ENCODE peak calls at places on chromosomes 13 and 19, in four cellular contexts. N is psoas muscle; K is neural progenitor cell; B is effector memory CD4-positive, alpha-beta T cell. C is an unnamed sample.
A peak's percentile ranks its signal among the peaks of the same experiment; 100 is the strongest.

GRCh38 chr13:100544866-100545683 is 43.5 kb downstream of the GGACT start:
- DNase-seq in N (peak; percentile 61), K (no peak), B (no peak), C (peak; percentile 45)

GRCh38 chr13:72983085-72983768 is 75.6 kb upstream of the KLF5 start:
- DNase-seq in N (no peak), K (no peak), B (no peak), C (no peak)

GRCh38 chr13:113421673-113422270 is 31.5 kb downstream of the ADPRHL1 start:
- DNase-seq in N (no peak), K (no peak), B (no peak), C (no peak)

GRCh38 chr19:49430678-49431329 is 5.6 kb downstream of the GFY start:
- DNase-seq in N (no peak), K (peak; percentile 38), B (no peak), C (no peak)

GRCh38 chr19:17005000-17005399 is 21.6 kb downstream of the CPAMD8 start:
- DNase-seq in N (no peak), K (no peak), B (no peak), C (peak; percentile 51)

GRCh38 chr13:114035583-114036501 is 62.0 kb upstream of the C13orf46 start:
- DNase-seq in N (peak; percentile 51), K (peak; percentile 51), B (no peak), C (no peak)

GRCh38 chr13:79867248-79867647 is 386.3 kb downstream of the NDFIP2 start:
- DNase-seq in N (no peak), K (no peak), B (no peak), C (no peak)

GRCh38 chr13:24124789-24125476 is 35.6 kb upstream of the SPATA13 start:
- DNase-seq in N (no peak), K (peak; percentile 12), B (no peak), C (no peak)

GRCh38 chr19:511101-511841 is 4.0 kb downstream of the TPGS1 start:
- DNase-seq in N (no peak), K (peak; percentile 75), B (peak; percentile 87), C (peak; percentile 88)

GRCh38 chr13:109989686-109990085 is 203.3 kb upstream of the IRS2 start:
- DNase-seq in N (no peak), K (no peak), B (no peak), C (peak; percentile 20)

GRCh38 chr19:16258440-16258903 is 60.8 kb downstream of the AP1M1 start:
- DNase-seq in N (peak; percentile 63), K (no peak), B (no peak), C (no peak)

GRCh38 chr19:17847538-17848366 is at the start of gene JAK3:
- DNase-seq in N (peak; percentile 58), K (peak; percentile 94), B (peak; percentile 77), C (peak; percentile 97)

GRCh38 chr13:42219051-42219450 is 52.9 kb upstream of the AKAP11 start:
- DNase-seq in N (no peak), K (no peak), B (no peak), C (no peak)

GRCh38 chr13:23868521-23868920 is 20.7 kb downstream of the MIPEP start:
- DNase-seq in N (no peak), K (no peak), B (no peak), C (no peak)

GRCh38 chr13:34805347-34805746 is 136.7 kb upstream of the NBEA start:
- DNase-seq in N (no peak), K (no peak), B (no peak), C (no peak)

DNA sequence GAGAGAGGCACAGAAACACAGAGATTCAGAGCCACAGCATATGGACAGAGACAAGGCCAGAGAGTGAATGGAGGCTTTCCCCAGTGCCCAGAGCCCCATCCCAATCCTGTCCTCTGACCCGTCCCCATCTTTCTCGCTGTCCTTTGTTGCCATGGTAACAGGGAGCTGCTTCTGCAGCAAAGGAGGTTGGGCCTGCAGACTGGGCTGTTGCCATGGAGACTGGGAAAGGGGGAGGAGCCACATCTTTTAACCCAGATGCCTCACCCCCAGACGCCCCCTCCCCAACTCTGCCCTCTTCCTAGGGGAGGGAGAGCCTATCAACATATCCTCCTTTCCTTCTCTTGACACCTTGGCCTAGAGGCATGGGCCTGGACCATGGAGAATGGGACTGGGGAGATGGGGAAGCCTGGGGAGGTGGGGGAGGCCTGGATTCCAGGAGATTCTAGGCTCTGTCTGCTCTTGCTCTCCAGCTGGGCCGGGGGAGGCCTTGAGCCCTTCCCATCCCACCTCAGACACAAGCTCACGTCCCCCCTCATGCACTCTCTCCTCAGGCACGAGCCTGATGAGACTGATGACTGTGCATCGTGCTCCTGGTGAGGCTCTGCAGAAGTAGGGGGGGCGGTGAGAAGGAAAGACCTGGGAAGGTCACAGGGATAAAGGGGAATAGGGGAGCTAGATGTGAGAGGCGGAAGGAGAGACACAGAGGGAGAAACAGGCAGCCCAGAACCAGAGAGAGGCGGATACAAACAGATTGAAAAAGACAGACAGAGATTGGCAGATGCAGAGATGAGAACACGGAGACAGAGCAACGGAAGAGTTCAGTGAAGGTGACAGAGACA is 2.1 kb upstream of the ATP1A3 start:
- DNase-seq in N (no peak), K (peak; percentile 92), B (no peak), C (peak; percentile 78)
- H3K27me3 ChIP-seq in N (peaks cover 86% of the 10 kb centered on the region), K (peaks cover 93% of the 10 kb centered on the region), B (peaks cover 32% of the 10 kb centered on the region), C (peaks cover 83% of the 10 kb centered on the region)

DNA sequence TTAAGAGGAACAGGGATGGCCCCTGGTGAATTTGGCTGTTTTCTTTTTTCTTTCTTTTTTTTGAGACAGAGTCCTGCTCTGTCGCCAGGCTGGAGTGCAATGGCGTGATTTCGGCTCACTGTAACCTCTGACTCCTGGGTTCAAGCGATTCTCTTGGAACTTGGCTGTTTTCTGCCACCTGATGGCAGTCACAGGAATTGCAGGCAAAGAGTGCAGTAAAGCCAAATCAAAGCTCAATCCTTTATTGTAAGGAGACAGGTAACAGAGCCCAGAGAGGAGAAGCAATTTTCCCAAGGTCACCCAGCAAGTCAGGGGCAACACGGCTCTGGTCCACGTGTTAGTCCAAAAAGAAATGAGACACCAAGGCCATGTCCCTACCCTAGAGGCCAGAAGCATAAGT is 6.2 kb downstream of the TINCR start:
- DNase-seq in N (no peak), K (no peak), B (no peak), C (peak; percentile 65)
- H3K27me3 ChIP-seq in N (peaks cover 73% of the 10 kb centered on the region), K (peaks cover 15% of the 10 kb centered on the region), B (peaks cover 5% of the 10 kb centered on the region), C (peaks cover 9% of the 10 kb centered on the region)

GRCh38 chr19:39264306-39265290 is 3.6 kb upstream of the IFNL2 start:
- DNase-seq in N (no peak), K (peak; percentile 76), B (no peak), C (peak; percentile 81)

GRCh38 chr19:39261704-39262103 is 6.5 kb upstream of the IFNL2 start:
- DNase-seq in N (no peak), K (no peak), B (no peak), C (no peak)

GRCh38 chr19:39263912-39264305 is 4.3 kb upstream of the IFNL2 start:
- DNase-seq in N (no peak), K (peak; percentile 23), B (no peak), C (peak; percentile 76)

GRCh38 chr19:39265321-39265916 is 2.8 kb upstream of the IFNL2 start:
- DNase-seq in N (no peak), K (peak; percentile 36), B (no peak), C (peak; percentile 79)

GRCh38 chr19:39262496-39262895 is 5.7 kb upstream of the IFNL2 start:
- DNase-seq in N (no peak), K (no peak), B (no peak), C (no peak)
- H3K27me3 ChIP-seq in N (peaks cover 66% of the 10 kb centered on the region), K (peaks cover 81% of the 10 kb centered on the region), B (peaks cover 18% of the 10 kb centered on the region), C (peaks cover 79% of the 10 kb centered on the region)

GRCh38 chr19:42068361-42068755 is 1.6 kb downstream of the GRIK5 start:
- DNase-seq in N (no peak), K (no peak), B (no peak), C (no peak)

GRCh38 chr19:42068756-42069571 is 1.0 kb downstream of the GRIK5 start:
- DNase-seq in N (no peak), K (peak; percentile 50), B (no peak), C (peak; percentile 67)

GRCh38 chr19:42065511-42065910 is 4.5 kb downstream of the GRIK5 start:
- DNase-seq in N (no peak), K (no peak), B (no peak), C (no peak)

GRCh38 chr19:42066075-42066754 is 3.8 kb downstream of the GRIK5 start:
- DNase-seq in N (no peak), K (peak; percentile 70), B (no peak), C (peak; percentile 81)

GRCh38 chr19:42067315-42067888 is 2.6 kb downstream of the GRIK5 start:
- DNase-seq in N (no peak), K (no peak), B (no peak), C (no peak)
- H3K27me3 ChIP-seq in N (peaks cover 42% of the 10 kb centered on the region), K (no peaks in the 10 kb centered on the region), B (peaks cover 7% of the 10 kb centered on the region), C (no peaks in the 10 kb centered on the region)

GRCh38 chr13:45865414-45865813 is 13.9 kb upstream of the SIAH3 start:
- DNase-seq in N (no peak), K (no peak), B (no peak), C (no peak)

GRCh38 chr13:45860240-45860639 is 8.7 kb upstream of the SIAH3 start:
- DNase-seq in N (no peak), K (no peak), B (no peak), C (no peak)

GRCh38 chr13:45861352-45861751 is 9.8 kb upstream of the SIAH3 start:
- DNase-seq in N (no peak), K (no peak), B (no peak), C (no peak)

GRCh38 chr13:45859682-45860081 is 8.1 kb upstream of the SIAH3 start:
- DNase-seq in N (no peak), K (peak; percentile 55), B (no peak), C (peak; percentile 60)

GRCh38 chr13:45863716-45864590 is 12.4 kb upstream of the SIAH3 start:
- DNase-seq in N (no peak), K (peak; percentile 26), B (no peak), C (no peak)
- H3K27me3 ChIP-seq in N (no peaks in the 10 kb centered on the region), K (no peaks in the 10 kb centered on the region), B (no peaks in the 10 kb centered on the region), C (no peaks in the 10 kb centered on the region)